ENCODE peak calls at places on chromosomes 3 and 15, in nine cellular contexts. M, C, Q, B, F, L, N, O and P are unnamed samples.

GRCh38 chr3:106262976-106263375 is 394.2 kb upstream of the CBLB start:
- DNase-seq in L (no peak), B (no peak), O (no peak), C (no peak), F (no peak), Q (no peak), N (peak; percentile 5), M (peak; percentile 4), P (no peak)

GRCh38 chr15:74786659-74787165 is 4.8 kb downstream of the CSK start:
- DNase-seq in B (no peak), C (no peak), F (no peak), Q (no peak), L (no peak), M (no peak), O (no peak), N (peak; percentile 32), P (peak; percentile 9)

GRCh38 chr15:32833323-32833944 is 115.6 kb downstream of the GREM1 start:
- DNase-seq in B (no peak), Q (no peak), L (peak; percentile 45), O (no peak), M (peak; percentile 54), N (peak; percentile 61), C (no peak), F (no peak), P (no peak)

GRCh38 chr3:157543491-157544035 is 40.3 kb upstream of the VEPH1 start:
- DNase-seq in L (no peak), M (no peak), F (no peak), N (peak; percentile 43), C (no peak), Q (no peak), O (no peak), B (no peak), P (no peak)

GRCh38 chr3:4426782-4427344 is 40.2 kb downstream of the SUMF1 start:
- DNase-seq in F (no peak), C (peak; percentile 71), Q (no peak), B (peak; percentile 60), M (peak; percentile 82), L (peak; percentile 46), O (no peak), N (peak; percentile 93), P (no peak)

GRCh38 chr3:140216249-140216648 is 281.3 kb downstream of the CLSTN2 start:
- DNase-seq in L (no peak), O (no peak), F (no peak), Q (no peak), B (no peak), M (peak; percentile 8), C (peak; percentile 34), N (peak; percentile 40), P (no peak)

GRCh38 chr3:27714692-27715453 is 7.2 kb downstream of the EOMES start:
- DNase-seq in B (no peak), N (peak; percentile 46), L (no peak), O (no peak), M (no peak), C (no peak), Q (no peak), F (no peak), P (peak; percentile 20)

GRCh38 chr15:83970290-83970890 is 265.2 kb upstream of the GOLGA6L4 start:
- DNase-seq in L (no peak), N (no peak), B (no peak), O (no peak), M (no peak), Q (no peak), F (no peak), C (no peak), P (no peak)

GRCh38 chr15:69801132-69801531 is 296.6 kb downstream of the TLE3 start:
- DNase-seq in F (no peak), Q (no peak), N (no peak), O (no peak), B (no peak), M (no peak), L (no peak), C (no peak), P (no peak)

GRCh38 chr15:92904832-92905640 is 4.9 kb downstream of the CHD2 start:
- DNase-seq in F (no peak), M (no peak), N (no peak), Q (no peak), O (no peak), B (no peak), L (no peak), C (no peak), P (no peak)

GRCh38 chr15:70262171-70262570 is 164.5 kb upstream of the TLE3 start:
- DNase-seq in C (no peak), L (no peak), B (no peak), Q (no peak), O (no peak), N (no peak), F (no peak), M (no peak), P (no peak)